ENCODE peak calls at places on chromosome 9, in eight cellular contexts. D is fibroblast of lung, B is bronchial epithelial cell, R is AG09309, Z is fibroblast of mammary gland, H is upper lobe of right lung, C is breast epithelium, G is IMR-90. F is an unnamed sample.

GRCh38 chr9:120579139-120579749 is 723 bp downstream of the CDK5RAP2 start:
- DNase-seq in G (no peak), D (no peak), R (no peak), H (no peak), B (peak; percentile 22), C (no peak), Z (no peak), F (no peak)

GRCh38 chr9:7785813-7786212 is 13.8 kb downstream of the DMAC1 start:
- DNase-seq in H (no peak), Z (no peak), B (no peak), G (peak; percentile 25), R (no peak), D (no peak), C (no peak), F (no peak)

GRCh38 chr9:93133641-93134017 is 422 bp downstream of the NINJ1 start:
- DNase-seq in D (peak; percentile 89), H (peak; percentile 88), G (peak; percentile 94), Z (peak; percentile 81), B (no peak), R (peak; percentile 55), C (peak; percentile 48), F (peak; percentile 80)

GRCh38 chr9:111648066-111648465 is 13.3 kb upstream of the GNG10 start:
- DNase-seq in Z (peak; percentile 63), B (no peak), G (peak; percentile 62), R (no peak), H (no peak), D (peak; percentile 13), C (no peak), F (no peak)

GRCh38 chr9:88514247-88514646 is 20.7 kb upstream of the NXNL2 start:
- DNase-seq in Z (no peak), R (no peak), D (no peak), G (no peak), H (peak; percentile 12), C (no peak), B (no peak), F (no peak)

GRCh38 chr9:79581388-79581787 is 9.6 kb downstream of the TLE4 start:
- DNase-seq in G (peak; percentile 75), C (no peak), R (no peak), D (peak; percentile 72), H (no peak), B (peak; percentile 50), Z (peak; percentile 54), F (no peak)

GRCh38 chr9:80191108-80191507 is 619.3 kb downstream of the TLE4 start:
- DNase-seq in C (no peak), D (peak; percentile 55), H (no peak), R (no peak), B (no peak), Z (no peak), G (peak; percentile 57), F (no peak)

GRCh38 chr9:76403352-76403751 is 9.1 kb upstream of the RFK start:
- DNase-seq in G (peak; percentile 85), Z (peak; percentile 85), C (no peak), B (peak; percentile 69), R (peak; percentile 69), D (peak; percentile 83), H (no peak), F (peak; percentile 90)

GRCh38 chr9:107750741-107751521 is 261.4 kb upstream of the KLF4 start:
- DNase-seq in G (peak; percentile 99), Z (peak; percentile 100), R (peak; percentile 98), C (peak; percentile 92), D (peak; percentile 98), B (peak; percentile 92), H (peak; percentile 72), F (peak; percentile 99)

GRCh38 chr9:77735515-77735914 is 87.4 kb upstream of the GNA14 start:
- DNase-seq in C (no peak), D (peak; percentile 90), G (peak; percentile 17), B (no peak), Z (no peak), H (no peak), R (no peak), F (peak; percentile 73)

GRCh38 chr9:128096614-128097013 is 28.6 kb downstream of the SLC25A25 start:
- DNase-seq in C (no peak), H (no peak), G (no peak), B (no peak), Z (no peak), R (no peak), D (no peak), F (no peak)

GRCh38 chr9:127390243-127390535 is 6.8 kb upstream of the SLC2A8 start:
- DNase-seq in H (no peak), C (no peak), D (no peak), B (no peak), Z (no peak), G (no peak), R (no peak), F (no peak)

GRCh38 chr9:97831843-97832636 is 21.0 kb upstream of the FOXE1 start:
- DNase-seq in Z (no peak), R (no peak), C (no peak), B (peak; percentile 18), G (no peak), H (no peak), D (no peak), F (no peak)
- H3K4me3 ChIP-seq in Z (no peak overlapping the region), R (no peak overlapping the region), C (no peak overlapping the region), B (no peak overlapping the region), G (no peak overlapping the region), H (no peak overlapping the region), D (no peak overlapping the region), F (no peak overlapping the region)

DNA sequence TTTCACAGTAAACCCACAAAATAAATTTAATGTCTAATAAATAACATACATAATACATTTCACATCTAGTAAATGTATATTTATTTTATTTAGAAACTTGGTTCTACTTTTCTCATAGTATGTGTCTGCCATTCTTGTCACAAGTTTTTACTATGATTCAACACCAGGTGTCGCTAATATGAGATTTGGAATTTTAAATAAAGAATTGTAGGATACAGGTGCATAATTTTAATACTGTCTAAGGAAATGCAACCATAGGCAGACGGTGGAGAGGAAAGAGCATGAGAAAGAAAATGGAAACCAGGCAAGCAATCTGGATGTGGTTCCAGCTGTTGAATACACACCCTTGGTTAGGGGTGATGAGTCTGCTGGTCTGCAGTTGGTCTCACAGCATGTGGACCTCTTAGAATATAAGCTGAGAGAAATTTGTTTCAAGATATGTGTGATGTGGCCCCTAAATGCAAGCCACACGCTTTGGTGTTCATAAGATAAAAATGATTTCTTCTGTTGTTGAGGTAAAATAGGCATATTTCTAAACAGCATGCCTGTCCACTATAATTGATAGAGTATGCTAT is 114.7 kb upstream of the TXNDC8 start:
- DNase-seq in B (peak; percentile 29), D (no peak), C (no peak), R (no peak), G (peak; percentile 15), Z (peak; percentile 32), H (no peak), F (peak; percentile 3)
- TF ChIP-seq CTCF in B (no peak), D (peak; percentile 12), C (no peak), R (peak; percentile 25), G (peak; percentile 39), Z (peak; percentile 36), H (peak; percentile 52), F (peak; percentile 45)

GRCh38 chr9:137045294-137046093 is 483 bp downstream of the NPDC1 start:
- DNase-seq in R (no peak), H (no peak), Z (peak; percentile 42), G (peak; percentile 38), D (peak; percentile 59), C (no peak), B (no peak), F (peak; percentile 49)

GRCh38 chr9:137044042-137044441 is 1.9 kb downstream of the NPDC1 start:
- DNase-seq in G (no peak), Z (no peak), D (no peak), C (no peak), B (no peak), H (no peak), R (no peak), F (no peak)

GRCh38 chr9:137042751-137043727 is 2.9 kb downstream of the NPDC1 start:
- DNase-seq in B (no peak), C (no peak), R (no peak), G (no peak), D (no peak), Z (no peak), H (no peak), F (no peak)

GRCh38 chr9:137046094-137046787 is at the start of gene NPDC1:
- DNase-seq in B (peak; percentile 52), Z (peak; percentile 57), R (no peak), D (peak; percentile 63), G (peak; percentile 61), H (peak; percentile 89), C (no peak), F (peak; percentile 57)

GRCh38 chr9:137044502-137045177 is 1.3 kb downstream of the NPDC1 start:
- DNase-seq in Z (no peak), C (no peak), H (no peak), G (no peak), B (no peak), D (no peak), R (no peak), F (no peak)
- H3K4me3 ChIP-seq in Z (peak overlapping the region; percentile 43), C (peak overlapping the region; percentile 64), H (peak overlapping the region; percentile 64), G (peak overlapping the region; percentile 63), B (peak overlapping the region; percentile 63), D (peak overlapping the region; percentile 44), R (peak overlapping the region; percentile 88), F (peak overlapping the region; percentile 64)

DNA sequence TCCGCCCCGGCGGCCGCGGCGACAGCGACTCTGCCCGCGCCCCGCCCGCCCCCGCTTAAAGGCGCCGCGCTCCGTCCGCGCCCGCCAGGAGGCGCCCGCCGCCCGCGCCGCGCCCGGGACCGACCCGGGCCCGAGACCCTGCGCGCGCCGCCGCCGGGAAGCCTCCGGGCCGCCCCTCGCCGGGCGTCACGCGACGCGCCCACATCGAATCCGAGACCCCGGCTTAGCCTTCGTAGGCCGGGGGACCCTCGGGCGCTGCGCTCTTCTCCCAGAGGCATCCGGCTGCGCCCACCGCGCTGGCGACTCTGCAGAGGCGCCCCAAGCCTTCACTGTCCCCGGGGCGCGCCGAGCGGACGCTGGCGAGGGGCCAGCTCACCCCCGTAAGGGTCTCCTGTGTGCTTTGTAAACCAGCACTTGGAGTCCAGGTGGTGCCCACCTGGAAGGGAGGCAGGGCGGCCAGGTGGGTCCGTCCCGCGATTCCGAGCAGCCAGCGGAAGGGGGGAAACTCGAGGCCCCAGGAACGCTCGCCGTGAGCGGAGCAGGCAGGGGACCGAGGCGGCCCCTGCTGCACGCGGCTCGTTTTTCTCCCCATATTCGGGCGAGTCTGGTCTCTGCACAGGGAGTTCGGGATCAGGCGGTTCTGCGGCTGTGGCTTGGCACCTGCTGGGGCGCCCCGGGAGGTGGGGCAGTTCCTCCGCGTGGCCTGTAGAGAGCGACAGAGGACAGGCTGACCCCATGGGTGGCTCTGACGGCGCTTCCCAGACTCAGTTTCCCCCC is 432 bp upstream of the ABCA2 start:
- DNase-seq in H (peak; percentile 87), Z (no peak), R (no peak), C (no peak), B (peak; percentile 12), G (peak; percentile 11), D (no peak), F (peak; percentile 29)
- TF ChIP-seq CTCF in H (peak; percentile 37), Z (peak; percentile 21), R (peak; percentile 49), C (peak; percentile 53), B (peak; percentile 67), G (peak; percentile 40), D (no peak), F (peak; percentile 43)

DNA sequence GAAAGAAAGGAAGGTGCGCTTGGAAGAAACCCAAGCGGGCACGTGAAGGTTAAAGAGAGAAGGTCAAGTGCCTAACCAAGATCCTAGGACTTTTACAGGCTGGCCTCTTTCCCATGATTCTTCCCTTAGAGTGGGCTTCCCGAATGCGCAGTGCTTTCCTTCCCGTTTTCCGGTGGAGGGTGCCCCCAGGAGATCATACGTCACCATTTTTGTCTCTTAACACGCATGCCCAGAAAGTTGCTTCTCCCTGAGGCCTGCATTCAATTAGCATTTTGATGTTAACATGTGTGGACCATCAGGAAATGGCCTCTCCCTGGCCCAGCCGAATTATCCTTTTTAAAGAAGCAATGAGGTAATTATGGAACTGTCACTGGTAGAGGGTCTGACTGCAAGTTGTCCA is 1.9 kb upstream of the RUSC2 start:
- DNase-seq in G (no peak), H (no peak), B (no peak), R (peak; percentile 29), Z (peak; percentile 79), C (no peak), D (no peak), F (peak; percentile 84)
- H3K4me3 ChIP-seq in G (no peak overlapping the region), H (no peak overlapping the region), B (no peak overlapping the region), R (no peak overlapping the region), Z (no peak overlapping the region), C (peak overlapping the region; percentile 31), D (no peak overlapping the region), F (peak overlapping the region; percentile 48)

F was measured in AG10803.